ENCODE peak calls at places on chromosomes 12 and 14, in nine cellular contexts. V is ovary, F is IMR-90, N is cardiac muscle cell, T is HCT116, R is Calu3, J is GM12865, O is heart left ventricle, A is uterus. E is an unnamed sample.

GRCh38 chr14:26636571-26636970 is 38.7 kb upstream of the NOVA1 start:
- DNase-seq in A (no peak), O (no peak), N (peak), J (no peak), F (no peak), T (no peak), V (no peak), R (no peak), E (no peak)

GRCh38 chr12:30696943-30697342 is 1.3 kb upstream of the IPO8 start:
- DNase-seq in N (no peak), J (no peak), T (no peak), O (no peak), R (no peak), F (no peak), V (peak), A (no peak), E (no peak)

GRCh38 chr12:115103884-115104883 is 420.2 kb upstream of the TBX3 start:
- DNase-seq in F (peak), J (no peak), A (no peak), O (peak), T (no peak), N (peak), V (no peak), R (no peak), E (no peak)

GRCh38 chr12:47744005-47744651 is 14.6 kb downstream of the RAPGEF3 start:
- DNase-seq in V (no peak), T (peak), A (no peak), F (no peak), O (no peak), J (peak), R (peak), N (no peak), E (peak)

GRCh38 chr12:113161415-113162016 is 12.0 kb downstream of the CFAP73 start:
- DNase-seq in A (no peak), J (peak), N (no peak), F (no peak), V (no peak), R (no peak), O (no peak), T (peak), E (peak)

GRCh38 chr14:94561656-94562010 is 391 bp downstream of the SERPINA4 start:
- DNase-seq in F (no peak), A (no peak), J (no peak), T (no peak), N (no peak), V (no peak), O (no peak), R (no peak), E (no peak)

GRCh38 chr14:55731881-55732498 is 152.0 kb downstream of the KTN1 start:
- DNase-seq in R (peak), V (no peak), O (no peak), T (peak), F (peak), J (peak), A (no peak), N (peak), E (peak)

GRCh38 chr14:103395245-103395644 is 10.0 kb downstream of the MARK3 start:
- DNase-seq in A (no peak), R (no peak), T (no peak), J (peak), V (no peak), F (peak), N (no peak), O (no peak), E (no peak)

GRCh38 chr12:46555379-46555778 is 182.8 kb upstream of the SLC38A2 start:
- DNase-seq in J (no peak), T (no peak), V (no peak), A (no peak), N (peak), O (no peak), R (no peak), F (peak), E (no peak)

GRCh38 chr14:76260749-76261148 is 109.0 kb downstream of the GPATCH2L start:
- DNase-seq in O (no peak), T (no peak), R (no peak), V (no peak), J (no peak), N (no peak), F (no peak), A (no peak), E (no peak)

GRCh38 chr12:120709976-120710804 is at the start of gene UNC119B:
- DNase-seq in O (peak), N (peak), J (peak), A (peak), F (peak), R (peak), V (peak), T (no peak), E (peak)

GRCh38 chr14:59195898-59196297 is 7.4 kb downstream of the DAAM1 start:
- DNase-seq in N (no peak), J (no peak), A (no peak), F (no peak), V (no peak), T (no peak), O (no peak), R (no peak), E (no peak)

GRCh38 chr14:76589246-76589645 is 172.0 kb upstream of the VASH1 start:
- DNase-seq in O (no peak), V (no peak), F (no peak), J (no peak), T (no peak), N (no peak), R (no peak), A (no peak), E (no peak)

GRCh38 chr14:20494935-20495766 is 10.2 kb upstream of the RNASE10 start:
- DNase-seq in N (peak), J (no peak), V (no peak), O (no peak), F (peak), T (peak), R (peak), A (no peak), E (no peak)

GRCh38 chr12:11875414-11875935 is 195.3 kb upstream of the BCL2L14 start:
- DNase-seq in T (peak), J (peak), V (no peak), N (peak), O (no peak), A (no peak), F (no peak), R (peak), E (no peak)

GRCh38 chr12:109201496-109201885 is 85.1 kb downstream of the ACACB start:
- DNase-seq in V (no peak), O (no peak), J (no peak), T (no peak), F (no peak), A (no peak), R (no peak), N (no peak), E (no peak)

GRCh38 chr12:79055926-79056674 is 191.5 kb downstream of the SYT1 start:
- DNase-seq in T (peak), J (no peak), A (no peak), N (peak), O (no peak), V (no peak), F (peak), R (peak), E (no peak)

GRCh38 chr12:115553622-115554021 is 723.9 kb downstream of the MED13L start:
- DNase-seq in T (no peak), J (no peak), F (no peak), O (no peak), R (no peak), A (no peak), V (no peak), N (no peak), E (no peak)

GRCh38 chr12:48001426-48002178 is 2.7 kb downstream of the COL2A1 start:
- DNase-seq in O (peak), V (no peak), A (no peak), F (no peak), T (peak), N (peak), R (peak), J (no peak), E (peak)

GRCh38 chr12:6632026-6632978 is 3.5 kb downstream of the LPAR5 start:
- DNase-seq in T (no peak), V (no peak), J (peak), F (no peak), R (no peak), N (no peak), A (no peak), O (peak), E (peak)

GRCh38 chr12:4610481-4610880 is 38.4 kb downstream of the AKAP3 start:
- DNase-seq in O (no peak), J (no peak), V (no peak), F (no peak), T (no peak), N (no peak), R (no peak), A (no peak), E (no peak)

GRCh38 chr12:110699591-110700445 is 10.9 kb upstream of the HVCN1 start:
- DNase-seq in F (no peak), N (peak), J (no peak), V (no peak), R (no peak), T (no peak), A (no peak), O (no peak), E (no peak)

GRCh38 chr12:110702081-110702480 is 13.2 kb upstream of the HVCN1 start:
- DNase-seq in N (no peak), F (no peak), V (no peak), J (no peak), A (no peak), O (no peak), R (no peak), T (no peak), E (no peak)

GRCh38 chr12:110704750-110705149 is 15.8 kb upstream of the HVCN1 start:
- DNase-seq in J (peak), V (no peak), R (peak), O (no peak), F (no peak), N (no peak), T (peak), A (no peak), E (peak)

GRCh38 chr12:110705309-110705708 is 16.4 kb upstream of the HVCN1 start:
- DNase-seq in N (no peak), F (peak), V (no peak), T (no peak), O (no peak), R (no peak), A (no peak), J (no peak), E (no peak)

GRCh38 chr12:110704231-110704630 is 15.3 kb upstream of the HVCN1 start:
- DNase-seq in T (no peak), A (no peak), R (no peak), V (no peak), F (no peak), J (no peak), O (no peak), N (no peak), E (no peak)
- TF ChIP-seq CTCF in T (no peak), A (no peak), R (no peak), V (no peak), F (no peak), J (no peak), O (no peak), N (no peak), E (no peak)

GRCh38 chr12:39505562-39505961 is 62.6 kb upstream of the KIF21A start:
- DNase-seq in R (no peak), F (no peak), J (no peak), O (no peak), T (no peak), A (no peak), V (no peak), N (no peak), E (no peak)

GRCh38 chr12:39505025-39505424 is 62.1 kb upstream of the KIF21A start:
- DNase-seq in T (no peak), A (no peak), R (peak), N (no peak), V (no peak), F (no peak), O (no peak), J (no peak), E (no peak)

GRCh38 chr12:39502657-39503056 is 59.7 kb upstream of the KIF21A start:
- DNase-seq in J (no peak), N (no peak), R (no peak), O (no peak), T (no peak), V (no peak), A (no peak), F (no peak), E (no peak)

GRCh38 chr12:39499296-39499695 is 56.4 kb upstream of the KIF21A start:
- DNase-seq in A (no peak), R (no peak), F (no peak), N (no peak), J (no peak), O (no peak), V (no peak), T (no peak), E (no peak)

DNA sequence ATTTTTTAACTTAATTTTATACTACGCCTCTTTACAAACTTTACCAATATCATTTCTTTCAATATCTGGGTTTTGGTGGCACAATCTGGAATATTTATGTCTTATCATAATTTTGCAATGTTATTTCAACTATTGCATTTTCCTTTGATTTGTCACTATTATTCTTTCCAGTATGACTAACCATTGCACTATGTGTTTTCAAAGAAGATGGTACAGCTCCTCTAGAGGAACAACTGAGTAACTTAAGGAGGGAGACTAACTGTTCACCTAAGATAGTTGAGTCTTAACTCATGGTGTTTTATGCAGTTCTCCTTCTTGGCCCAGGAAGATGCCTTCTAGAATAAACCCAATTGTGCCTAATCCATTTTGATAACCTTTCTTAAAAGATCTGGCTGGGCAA is 60.5 kb upstream of the KIF21A start:
- DNase-seq in F (no peak), N (peak), V (no peak), J (no peak), A (no peak), O (no peak), T (peak), R (no peak), E (no peak)
- TF ChIP-seq CTCF in F (no peak), N (peak), V (no peak), J (no peak), A (no peak), O (no peak), T (no peak), R (no peak), E (no peak)

GRCh38 chr12:123369209-123369608 is 4.6 kb upstream of the SBNO1 start:
- DNase-seq in R (no peak), F (no peak), J (no peak), V (no peak), N (no peak), T (no peak), A (no peak), O (no peak), E (no peak)
- TF ChIP-seq CTCF in R (no peak), F (no peak), J (no peak), V (no peak), N (no peak), T (no peak), A (no peak), O (no peak), E (no peak)

GRCh38 chr12:50174971-50175715 is 8.0 kb upstream of the CERS5 start:
- DNase-seq in A (no peak), N (peak), V (no peak), R (peak), F (peak), J (peak), T (peak), O (peak), E (peak)

GRCh38 chr12:50175716-50176026 is 8.5 kb upstream of the CERS5 start:
- DNase-seq in V (no peak), N (no peak), O (no peak), T (no peak), R (no peak), J (no peak), A (no peak), F (no peak), E (no peak)
- TF ChIP-seq CTCF in V (no peak), N (no peak), O (no peak), T (no peak), R (no peak), J (no peak), A (no peak), F (no peak), E (no peak)

GRCh38 chr12:15206831-15207394 is 14.3 kb downstream of the RERG start:
- DNase-seq in F (no peak), T (no peak), J (no peak), A (no peak), N (no peak), O (no peak), R (no peak), V (no peak), E (no peak)

GRCh38 chr12:15208871-15209656 is 12.2 kb downstream of the RERG start:
- DNase-seq in F (no peak), N (peak), T (no peak), A (no peak), V (no peak), J (no peak), O (no peak), R (no peak), E (no peak)

GRCh38 chr12:15209782-15210181 is 11.4 kb downstream of the RERG start:
- DNase-seq in J (no peak), N (peak), V (no peak), A (no peak), R (no peak), O (no peak), F (peak), T (no peak), E (no peak)

GRCh38 chr12:15206338-15206737 is 14.9 kb downstream of the RERG start:
- DNase-seq in A (no peak), N (no peak), J (no peak), F (no peak), T (no peak), O (no peak), V (no peak), R (no peak), E (no peak)

DNA sequence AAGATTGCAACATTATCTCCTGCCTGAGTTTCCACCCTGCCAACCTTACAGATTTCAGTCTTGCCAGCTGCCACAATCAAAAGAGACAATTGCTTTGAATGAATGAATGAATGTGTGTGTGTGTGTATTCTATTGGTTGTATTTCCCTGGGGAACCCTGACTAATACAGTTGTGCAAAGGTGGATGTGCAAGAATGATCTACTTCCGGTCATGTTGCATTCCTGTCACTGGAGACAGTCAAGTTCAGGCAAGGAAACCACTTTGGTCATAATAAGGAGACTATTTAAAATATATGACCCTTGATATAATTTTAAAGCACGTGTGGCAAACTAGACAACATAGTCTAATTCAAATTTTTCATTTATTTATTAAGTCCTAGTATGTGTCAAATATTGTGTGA is 13.1 kb downstream of the RERG start:
- DNase-seq in J (no peak), V (no peak), N (peak), F (no peak), O (no peak), A (no peak), T (no peak), R (peak), E (no peak)
- TF ChIP-seq CTCF in J (no peak), V (no peak), N (peak), F (peak), O (no peak), A (peak), T (no peak), R (peak), E (no peak)

GRCh38 chr14:72745991-72746980 is 147.6 kb downstream of the DPF3 start:
- DNase-seq in N (peak), A (no peak), V (no peak), J (peak), O (no peak), R (no peak), F (peak), T (no peak), E (no peak)
- TF ChIP-seq CTCF in N (peak), A (no peak), V (no peak), J (no peak), O (no peak), R (no peak), F (peak), T (no peak), E (no peak)

GRCh38 chr12:93964936-93965335 is 183.4 kb upstream of the PLXNC1 start:
- DNase-seq in O (no peak), N (no peak), F (no peak), V (no peak), J (no peak), R (no peak), T (no peak), A (no peak), E (no peak)
- TF ChIP-seq CTCF in O (no peak), N (no peak), F (no peak), V (no peak), J (no peak), R (no peak), T (no peak), A (no peak), E (no peak)

GRCh38 chr12:99390707-99391106 is 256.8 kb upstream of the GARIN6 start:
- DNase-seq in F (no peak), O (no peak), A (no peak), J (peak), N (peak), T (no peak), R (peak), V (no peak), E (peak)
- TF ChIP-seq CTCF in F (peak), O (no peak), A (no peak), J (peak), N (no peak), T (peak), R (peak), V (no peak), E (peak)

E was measured in GM20000.